ENCODE peak calls at places on chromosomes 1 and 21, in eight cellular contexts. One of them, this sample, is unnamed.

GRCh38 chr1:53964109-53964508 is 18.0 kb downstream of the LRRC42 start:
- DNase-seq in kidney epithelial cell: no peak
- DNase-seq in pancreas: no peak
- DNase-seq in AG04450: no peak
- DNase-seq in Panc1: no peak
- DNase-seq in GM12864: no peak
- DNase-seq in esophagus muscularis mucosa: no peak
- DNase-seq in fibroblast of mammary gland: no peak
- DNase-seq in this sample: no peak

GRCh38 chr1:201714542-201715276 is 114.2 kb upstream of the IPO9 start:
- DNase-seq in Panc1: peak
- DNase-seq in kidney epithelial cell: peak
- DNase-seq in AG04450: peak
- DNase-seq in fibroblast of mammary gland: peak
- DNase-seq in pancreas: peak
- DNase-seq in esophagus muscularis mucosa: peak
- DNase-seq in GM12864: no peak
- DNase-seq in this sample: peak

GRCh38 chr1:245361056-245361455 is 206.3 kb downstream of the KIF26B start:
- DNase-seq in GM12864: no peak
- DNase-seq in kidney epithelial cell: no peak
- DNase-seq in Panc1: no peak
- DNase-seq in esophagus muscularis mucosa: no peak
- DNase-seq in pancreas: no peak
- DNase-seq in fibroblast of mammary gland: no peak
- DNase-seq in AG04450: no peak
- DNase-seq in this sample: no peak

GRCh38 chr1:101506541-101507164 is 269.8 kb downstream of the S1PR1 start:
- DNase-seq in fibroblast of mammary gland: peak
- DNase-seq in kidney epithelial cell: no peak
- DNase-seq in GM12864: peak
- DNase-seq in pancreas: peak
- DNase-seq in esophagus muscularis mucosa: no peak
- DNase-seq in Panc1: peak
- DNase-seq in AG04450: no peak
- DNase-seq in this sample: no peak

GRCh38 chr21:29606613-29607012 is 307.9 kb downstream of the BACH1 start:
- DNase-seq in fibroblast of mammary gland: no peak
- DNase-seq in kidney epithelial cell: no peak
- DNase-seq in GM12864: no peak
- DNase-seq in AG04450: no peak
- DNase-seq in Panc1: no peak
- DNase-seq in pancreas: no peak
- DNase-seq in esophagus muscularis mucosa: no peak
- DNase-seq in this sample: no peak

GRCh38 chr1:93905734-93906133 is 3.5 kb downstream of the GCLM start:
- DNase-seq in AG04450: no peak
- DNase-seq in fibroblast of mammary gland: peak
- DNase-seq in Panc1: no peak
- DNase-seq in esophagus muscularis mucosa: no peak
- DNase-seq in GM12864: no peak
- DNase-seq in pancreas: no peak
- DNase-seq in kidney epithelial cell: no peak
- DNase-seq in this sample: peak

GRCh38 chr1:2290595-2291510 is 62.7 kb downstream of the SKI start:
- DNase-seq in pancreas: no peak
- DNase-seq in kidney epithelial cell: peak
- DNase-seq in fibroblast of mammary gland: peak
- DNase-seq in GM12864: peak
- DNase-seq in Panc1: no peak
- DNase-seq in esophagus muscularis mucosa: peak
- DNase-seq in AG04450: peak
- DNase-seq in this sample: no peak

GRCh38 chr1:205317311-205317917 is 4.1 kb downstream of the NUAK2 start:
- DNase-seq in kidney epithelial cell: no peak
- DNase-seq in Panc1: no peak
- DNase-seq in AG04450: no peak
- DNase-seq in pancreas: peak
- DNase-seq in GM12864: no peak
- DNase-seq in esophagus muscularis mucosa: no peak
- DNase-seq in fibroblast of mammary gland: no peak
- DNase-seq in this sample: no peak

GRCh38 chr21:16509466-16509865 is 779.7 kb downstream of the USP25 start:
- DNase-seq in esophagus muscularis mucosa: no peak
- DNase-seq in Panc1: no peak
- DNase-seq in kidney epithelial cell: no peak
- DNase-seq in AG04450: no peak
- DNase-seq in GM12864: no peak
- DNase-seq in pancreas: no peak
- DNase-seq in fibroblast of mammary gland: peak
- DNase-seq in this sample: no peak

GRCh38 chr1:211928993-211929637 is 98.6 kb upstream of the LPGAT1 start:
- DNase-seq in Panc1: no peak
- DNase-seq in pancreas: no peak
- DNase-seq in esophagus muscularis mucosa: no peak
- DNase-seq in fibroblast of mammary gland: peak
- DNase-seq in AG04450: no peak
- DNase-seq in kidney epithelial cell: no peak
- DNase-seq in GM12864: no peak
- DNase-seq in this sample: no peak

GRCh38 chr1:150551049-150551783 is 2.0 kb downstream of the ADAMTSL4 start:
- DNase-seq in kidney epithelial cell: no peak
- DNase-seq in AG04450: no peak
- DNase-seq in GM12864: no peak
- DNase-seq in pancreas: no peak
- DNase-seq in esophagus muscularis mucosa: no peak
- DNase-seq in Panc1: no peak
- DNase-seq in fibroblast of mammary gland: peak
- DNase-seq in this sample: no peak

GRCh38 chr1:117838911-117839310 is 90.5 kb downstream of the GDAP2 start:
- DNase-seq in pancreas: no peak
- DNase-seq in esophagus muscularis mucosa: no peak
- DNase-seq in fibroblast of mammary gland: peak
- DNase-seq in kidney epithelial cell: no peak
- DNase-seq in Panc1: no peak
- DNase-seq in AG04450: no peak
- DNase-seq in GM12864: no peak
- DNase-seq in this sample: no peak

GRCh38 chr1:96416111-96416595 is 305.4 kb upstream of the PTBP2 start:
- DNase-seq in esophagus muscularis mucosa: no peak
- DNase-seq in kidney epithelial cell: peak
- DNase-seq in pancreas: no peak
- DNase-seq in fibroblast of mammary gland: peak
- DNase-seq in GM12864: no peak
- DNase-seq in AG04450: peak
- DNase-seq in Panc1: peak
- DNase-seq in this sample: no peak

GRCh38 chr1:19035356-19036048 is 79.0 kb upstream of the IFFO2 start:
- DNase-seq in kidney epithelial cell: no peak
- DNase-seq in AG04450: no peak
- DNase-seq in GM12864: no peak
- DNase-seq in Panc1: no peak
- DNase-seq in esophagus muscularis mucosa: no peak
- DNase-seq in fibroblast of mammary gland: no peak
- DNase-seq in pancreas: no peak
- DNase-seq in this sample: no peak

GRCh38 chr1:65687435-65688214 is 105.1 kb upstream of the PDE4B start:
- DNase-seq in kidney epithelial cell: peak
- DNase-seq in AG04450: peak
- DNase-seq in pancreas: peak
- DNase-seq in GM12864: no peak
- DNase-seq in fibroblast of mammary gland: peak
- DNase-seq in Panc1: peak
- DNase-seq in esophagus muscularis mucosa: peak
- DNase-seq in this sample: no peak

GRCh38 chr1:174217787-174218574 is 58.7 kb downstream of the RABGAP1L start:
- DNase-seq in fibroblast of mammary gland: peak
- DNase-seq in GM12864: no peak
- DNase-seq in AG04450: no peak
- DNase-seq in kidney epithelial cell: no peak
- DNase-seq in pancreas: no peak
- DNase-seq in Panc1: peak
- DNase-seq in esophagus muscularis mucosa: no peak
- DNase-seq in this sample: peak

GRCh38 chr1:7646981-7647901 is 123.9 kb upstream of the VAMP3 start:
- DNase-seq in AG04450: no peak
- DNase-seq in esophagus muscularis mucosa: no peak
- DNase-seq in GM12864: no peak
- DNase-seq in fibroblast of mammary gland: peak
- DNase-seq in pancreas: peak
- DNase-seq in Panc1: peak
- DNase-seq in kidney epithelial cell: no peak
- DNase-seq in this sample: no peak

GRCh38 chr21:42521805-42522204 is 8.2 kb downstream of the SLC37A1 start:
- DNase-seq in AG04450: no peak
- DNase-seq in esophagus muscularis mucosa: no peak
- DNase-seq in kidney epithelial cell: no peak
- DNase-seq in pancreas: no peak
- DNase-seq in GM12864: no peak
- DNase-seq in fibroblast of mammary gland: no peak
- DNase-seq in Panc1: no peak
- DNase-seq in this sample: no peak
- TF ChIP-seq CTCF in AG04450: no peak
- TF ChIP-seq CTCF in esophagus muscularis mucosa: no peak
- TF ChIP-seq CTCF in kidney epithelial cell: no peak
- TF ChIP-seq CTCF in pancreas: no peak
- TF ChIP-seq CTCF in GM12864: no peak
- TF ChIP-seq CTCF in fibroblast of mammary gland: no peak
- TF ChIP-seq CTCF in Panc1: no peak
- TF ChIP-seq CTCF in this sample: no peak

GRCh38 chr21:41373253-41373652 is 11.4 kb downstream of the MX2 start:
- DNase-seq in Panc1: no peak
- DNase-seq in AG04450: no peak
- DNase-seq in fibroblast of mammary gland: no peak
- DNase-seq in kidney epithelial cell: no peak
- DNase-seq in GM12864: no peak
- DNase-seq in pancreas: no peak
- DNase-seq in esophagus muscularis mucosa: no peak
- DNase-seq in this sample: no peak
- H3K4me3 ChIP-seq in Panc1: no peak
- H3K4me3 ChIP-seq in AG04450: no peak
- H3K4me3 ChIP-seq in fibroblast of mammary gland: no peak
- H3K4me3 ChIP-seq in kidney epithelial cell: no peak
- H3K4me3 ChIP-seq in GM12864: no peak
- H3K4me3 ChIP-seq in pancreas: no peak
- H3K4me3 ChIP-seq in esophagus muscularis mucosa: no peak
- H3K4me3 ChIP-seq in this sample: no peak

GRCh38 chr1:6399294-6399693 is 5.7 kb upstream of the ACOT7 start:
- DNase-seq in esophagus muscularis mucosa: no peak
- DNase-seq in AG04450: no peak
- DNase-seq in kidney epithelial cell: no peak
- DNase-seq in fibroblast of mammary gland: no peak
- DNase-seq in Panc1: no peak
- DNase-seq in GM12864: no peak
- DNase-seq in pancreas: no peak
- DNase-seq in this sample: no peak

GRCh38 chr1:6392880-6393399 is 627 bp downstream of the ACOT7 start:
- DNase-seq in Panc1: no peak
- DNase-seq in esophagus muscularis mucosa: no peak
- DNase-seq in AG04450: no peak
- DNase-seq in kidney epithelial cell: no peak
- DNase-seq in fibroblast of mammary gland: no peak
- DNase-seq in GM12864: no peak
- DNase-seq in pancreas: no peak
- DNase-seq in this sample: no peak

GRCh38 chr1:6397844-6398243 is 4.3 kb upstream of the ACOT7 start:
- DNase-seq in fibroblast of mammary gland: no peak
- DNase-seq in pancreas: no peak
- DNase-seq in esophagus muscularis mucosa: no peak
- DNase-seq in GM12864: no peak
- DNase-seq in Panc1: no peak
- DNase-seq in AG04450: no peak
- DNase-seq in kidney epithelial cell: no peak
- DNase-seq in this sample: no peak

GRCh38 chr1:6393400-6394187 is at the start of gene ACOT7:
- DNase-seq in Panc1: no peak
- DNase-seq in AG04450: peak
- DNase-seq in fibroblast of mammary gland: peak
- DNase-seq in kidney epithelial cell: peak
- DNase-seq in esophagus muscularis mucosa: peak
- DNase-seq in GM12864: peak
- DNase-seq in pancreas: peak
- DNase-seq in this sample: no peak

GRCh38 chr1:6396998-6397397 is 3.4 kb upstream of the ACOT7 start:
- DNase-seq in Panc1: no peak
- DNase-seq in kidney epithelial cell: no peak
- DNase-seq in AG04450: no peak
- DNase-seq in GM12864: no peak
- DNase-seq in esophagus muscularis mucosa: no peak
- DNase-seq in pancreas: no peak
- DNase-seq in fibroblast of mammary gland: no peak
- DNase-seq in this sample: no peak
- TF ChIP-seq CTCF in Panc1: no peak
- TF ChIP-seq CTCF in kidney epithelial cell: no peak
- TF ChIP-seq CTCF in AG04450: no peak
- TF ChIP-seq CTCF in GM12864: no peak
- TF ChIP-seq CTCF in esophagus muscularis mucosa: no peak
- TF ChIP-seq CTCF in pancreas: no peak
- TF ChIP-seq CTCF in fibroblast of mammary gland: peak
- TF ChIP-seq CTCF in this sample: peak

GRCh38 chr1:10692401-10693021 is 103.9 kb downstream of the CASZ1 start:
- DNase-seq in Panc1: peak
- DNase-seq in AG04450: no peak
- DNase-seq in pancreas: peak
- DNase-seq in fibroblast of mammary gland: no peak
- DNase-seq in kidney epithelial cell: no peak
- DNase-seq in GM12864: peak
- DNase-seq in esophagus muscularis mucosa: no peak
- DNase-seq in this sample: no peak
- H3K4me3 ChIP-seq in Panc1: no peak
- H3K4me3 ChIP-seq in AG04450: no peak
- H3K4me3 ChIP-seq in pancreas: no peak
- H3K4me3 ChIP-seq in fibroblast of mammary gland: no peak
- H3K4me3 ChIP-seq in kidney epithelial cell: no peak
- H3K4me3 ChIP-seq in GM12864: no peak
- H3K4me3 ChIP-seq in esophagus muscularis mucosa: peak
- H3K4me3 ChIP-seq in this sample: peak

GRCh38 chr1:240608707-240609106 is 3.2 kb downstream of the GREM2 start:
- DNase-seq in fibroblast of mammary gland: peak
- DNase-seq in esophagus muscularis mucosa: no peak
- DNase-seq in GM12864: no peak
- DNase-seq in kidney epithelial cell: no peak
- DNase-seq in AG04450: no peak
- DNase-seq in pancreas: no peak
- DNase-seq in Panc1: no peak
- DNase-seq in this sample: no peak
- TF ChIP-seq CTCF in fibroblast of mammary gland: peak
- TF ChIP-seq CTCF in esophagus muscularis mucosa: no peak
- TF ChIP-seq CTCF in GM12864: peak
- TF ChIP-seq CTCF in kidney epithelial cell: peak
- TF ChIP-seq CTCF in AG04450: peak
- TF ChIP-seq CTCF in pancreas: no peak
- TF ChIP-seq CTCF in Panc1: peak
- TF ChIP-seq CTCF in this sample: peak

GRCh38 chr1:153312569-153313186 is at the start of gene PGLYRP3:
- DNase-seq in Panc1: no peak
- DNase-seq in GM12864: no peak
- DNase-seq in AG04450: no peak
- DNase-seq in fibroblast of mammary gland: no peak
- DNase-seq in kidney epithelial cell: no peak
- DNase-seq in pancreas: no peak
- DNase-seq in esophagus muscularis mucosa: peak
- DNase-seq in this sample: no peak
- H3K4me3 ChIP-seq in Panc1: no peak
- H3K4me3 ChIP-seq in GM12864: no peak
- H3K4me3 ChIP-seq in AG04450: no peak
- H3K4me3 ChIP-seq in fibroblast of mammary gland: no peak
- H3K4me3 ChIP-seq in kidney epithelial cell: no peak
- H3K4me3 ChIP-seq in pancreas: no peak
- H3K4me3 ChIP-seq in esophagus muscularis mucosa: no peak
- H3K4me3 ChIP-seq in this sample: no peak

This sample was measured in epithelial cell of proximal tubule.